ENCODE peak calls at places on chromosomes 16 and 17, in seven cellular contexts. X, Z, P, C, I, V and J are unnamed samples.

GRCh38 chr17:61410555-61411089 is 11.0 kb downstream of the TBX2 start:
- DNase-seq in X (peak), P (peak), I (peak), C (peak), V (no peak), Z (peak), J (peak)

GRCh38 chr16:4768549-4769305 is 1.8 kb upstream of the ZNF500 start:
- DNase-seq in Z (peak), X (peak), V (peak), C (peak), P (peak), I (peak), J (peak)

GRCh38 chr16:19717781-19718623 is at the start of the genes IQCK and KNOP1:
- DNase-seq in Z (peak), C (peak), V (peak), I (peak), P (peak), X (peak), J (peak)

GRCh38 chr17:57555636-57556175 is 189.4 kb downstream of the CCDC182 start:
- DNase-seq in P (no peak), I (no peak), C (no peak), X (no peak), Z (no peak), V (no peak), J (no peak)

GRCh38 chr17:66416207-66416940 is 114.0 kb downstream of the PRKCA start:
- DNase-seq in X (no peak), P (no peak), Z (no peak), I (no peak), C (no peak), V (no peak), J (no peak)

GRCh38 chr16:25135239-25135878 is 23.8 kb downstream of the LCMT1 start:
- DNase-seq in C (no peak), V (peak), X (peak), I (no peak), P (no peak), Z (no peak), J (no peak)

GRCh38 chr17:61393904-61394629 is 5.6 kb upstream of the TBX2 start:
- DNase-seq in C (no peak), I (no peak), P (no peak), V (no peak), X (peak), Z (no peak), J (no peak)

GRCh38 chr16:4175849-4176248 is 59.6 kb upstream of the ADCY9 start:
- DNase-seq in P (no peak), I (no peak), C (no peak), X (peak), V (no peak), Z (no peak), J (no peak)

GRCh38 chr17:76869878-76870714 is 1.9 kb downstream of the MGAT5B start:
- DNase-seq in V (no peak), C (no peak), P (no peak), X (no peak), Z (peak), I (no peak), J (no peak)

GRCh38 chr16:75052481-75053211 is 53.8 kb downstream of the ZNRF1 start:
- DNase-seq in Z (peak), C (no peak), I (no peak), V (no peak), X (no peak), P (no peak), J (no peak)

GRCh38 chr17:63358956-63359355 is 87.2 kb downstream of the CYB561 start:
- DNase-seq in P (no peak), C (no peak), Z (no peak), V (no peak), X (no peak), I (no peak), J (no peak)
- H3K27ac ChIP-seq in P (no peak), C (no peak), Z (no peak), V (no peak), X (peak), I (no peak), J (no peak)

GRCh38 chr16:56334761-56335160 is 90.6 kb downstream of the AMFR start:
- DNase-seq in I (no peak), X (no peak), P (no peak), C (no peak), Z (no peak), V (peak), J (no peak)

GRCh38 chr16:56331915-56332314 is 93.4 kb downstream of the AMFR start:
- DNase-seq in Z (no peak), X (no peak), I (no peak), C (no peak), V (no peak), P (no peak), J (no peak)

GRCh38 chr16:56331399-56331798 is 93.9 kb downstream of the AMFR start:
- DNase-seq in C (no peak), I (no peak), X (no peak), P (no peak), V (no peak), Z (no peak), J (no peak)

GRCh38 chr16:56330476-56330875 is 94.9 kb downstream of the AMFR start:
- DNase-seq in C (no peak), P (no peak), I (no peak), X (no peak), Z (no peak), V (no peak), J (no peak)

GRCh38 chr16:56332464-56333079 is 92.8 kb downstream of the AMFR start:
- DNase-seq in V (peak), P (no peak), C (peak), I (peak), Z (peak), X (peak), J (no peak)
- TF ChIP-seq CTCF in V (peak), P (no peak), C (no peak), I (peak), Z (peak), X (no peak), J (no peak)

GRCh38 chr17:50058296-50058945 is 2.5 kb downstream of the ITGA3 start:
- DNase-seq in C (peak), Z (no peak), I (no peak), V (no peak), X (no peak), P (peak), J (no peak)
- H3K4me3 ChIP-seq in C (no peak), Z (no peak), I (peak), V (peak), X (peak), P (no peak), J (peak)

GRCh38 chr16:65510850-65511249 is 389.0 kb upstream of the CDH11 start:
- DNase-seq in X (peak), C (no peak), V (no peak), Z (no peak), I (no peak), P (no peak), J (no peak)
- H3K27ac ChIP-seq in X (peak), C (no peak), V (no peak), Z (no peak), I (no peak), P (no peak), J (peak)

GRCh38 chr17:46144246-46144645 is 49.0 kb downstream of the KANSL1 start:
- DNase-seq in X (peak), I (no peak), C (no peak), P (no peak), Z (no peak), V (no peak), J (no peak)
- TF ChIP-seq CTCF in X (no peak), I (no peak), C (no peak), P (no peak), Z (no peak), V (no peak), J (no peak)

DNA sequence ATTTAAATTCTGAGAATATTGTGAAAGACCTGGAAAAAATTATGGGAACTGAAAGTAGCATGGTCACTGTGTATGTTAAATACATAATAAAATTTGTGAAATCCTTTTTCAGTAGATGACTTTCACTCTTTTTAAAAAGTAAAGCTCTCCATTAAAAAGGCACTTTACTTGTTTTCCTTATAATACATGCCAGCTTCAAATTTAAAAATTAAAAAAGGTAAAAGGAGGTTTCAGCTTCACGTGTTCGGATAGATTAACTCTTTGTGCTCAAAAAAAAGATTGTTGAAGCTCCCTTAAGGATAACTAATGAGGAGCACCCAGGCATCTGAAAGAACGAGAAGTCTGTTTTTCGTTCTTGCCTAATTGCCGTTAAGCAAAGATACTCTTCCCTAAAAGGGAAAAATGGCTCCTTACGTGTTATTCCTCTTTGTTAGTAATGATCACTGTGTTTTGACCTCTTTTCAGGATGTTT is 87.8 kb downstream of the TUBD1 start:
- DNase-seq in Z (no peak), P (no peak), C (no peak), X (no peak), V (no peak), I (no peak), J (no peak)
- H3K4me3 ChIP-seq in Z (no peak), P (no peak), C (peak), X (no peak), V (no peak), I (peak), J (peak)

GRCh38 chr17:80705988-80706387 is 161.3 kb downstream of the RPTOR start:
- DNase-seq in C (no peak), V (no peak), Z (no peak), I (no peak), X (no peak), P (no peak), J (no peak)

GRCh38 chr17:80704381-80704819 is 159.8 kb downstream of the RPTOR start:
- DNase-seq in V (no peak), C (no peak), Z (no peak), I (no peak), P (no peak), X (peak), J (no peak)

GRCh38 chr17:80704894-80705293 is 160.3 kb downstream of the RPTOR start:
- DNase-seq in C (no peak), V (no peak), P (no peak), X (no peak), I (no peak), Z (no peak), J (no peak)

GRCh38 chr17:80701730-80702129 is 157.1 kb downstream of the RPTOR start:
- DNase-seq in X (no peak), C (no peak), V (no peak), Z (no peak), P (no peak), I (no peak), J (no peak)

DNA sequence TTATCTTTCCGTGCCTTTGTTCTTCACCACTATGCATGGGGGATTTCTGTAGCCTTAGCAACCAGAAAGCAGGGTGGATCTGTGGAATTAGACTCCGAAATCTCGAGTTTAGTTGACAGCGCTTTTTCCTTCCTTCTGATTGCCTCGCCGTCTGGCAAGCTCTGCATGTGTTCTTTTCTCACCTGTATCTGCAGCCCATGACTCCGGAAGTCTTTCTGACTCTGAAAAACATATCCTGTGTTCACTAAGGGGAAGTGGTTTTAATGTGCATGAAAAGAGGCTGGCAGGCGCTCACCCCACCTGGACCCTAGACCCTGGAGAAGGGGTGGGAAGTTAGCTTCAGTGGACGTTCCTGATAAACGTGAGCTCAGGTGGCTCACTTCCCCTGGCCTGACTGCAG is 158.5 kb downstream of the RPTOR start:
- DNase-seq in X (no peak), C (no peak), V (no peak), I (no peak), P (no peak), Z (no peak), J (no peak)
- H3K27ac ChIP-seq in X (no peak), C (no peak), V (no peak), I (no peak), P (no peak), Z (peak), J (no peak)

DNA sequence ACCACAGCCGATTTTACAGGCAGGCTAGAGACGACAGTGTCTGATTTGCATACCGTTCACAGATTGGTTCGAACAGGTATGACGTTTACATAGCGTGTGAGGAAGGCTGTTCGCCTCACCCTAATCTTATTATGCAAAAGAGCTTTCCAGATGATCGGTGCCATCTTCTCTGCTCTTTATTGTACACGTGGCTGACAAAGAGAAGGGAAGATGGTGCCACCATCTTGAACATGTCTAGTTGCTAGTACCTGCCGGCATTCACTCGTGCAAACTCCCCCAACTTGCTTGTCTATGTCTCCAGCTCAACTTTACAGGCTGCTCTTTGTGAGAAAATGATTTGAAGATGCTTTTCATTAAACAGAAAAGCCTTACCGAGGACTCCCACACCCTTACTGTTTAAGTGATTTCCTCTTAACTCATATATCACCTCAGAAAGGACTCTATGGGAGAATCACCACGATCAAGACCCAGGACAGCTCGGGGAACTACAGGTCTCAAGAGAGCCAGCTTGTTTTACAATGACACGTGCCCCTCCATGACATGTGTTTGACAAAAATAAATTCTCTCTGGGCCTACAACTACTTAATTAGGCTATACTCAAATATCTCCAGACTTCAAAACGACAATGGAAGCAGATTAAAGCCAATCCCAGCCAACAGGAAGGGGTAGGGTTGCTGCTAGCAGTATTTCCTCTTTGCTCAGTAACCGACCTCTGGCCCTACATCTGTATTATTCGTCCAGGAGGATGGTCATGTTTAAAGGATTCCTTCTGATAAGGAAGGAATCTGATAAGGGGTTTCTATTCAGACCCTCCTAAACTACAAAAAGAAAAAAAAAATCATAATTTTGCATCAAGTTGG is 480.6 kb downstream of the TMEM114 start:
- DNase-seq in I (no peak), X (no peak), V (no peak), P (no peak), Z (no peak), C (no peak), J (no peak)
- TF ChIP-seq CTCF in I (no peak), X (no peak), V (no peak), P (no peak), Z (no peak), C (no peak), J (no peak)